ENCODE peak calls at places on chromosomes 3 and 15, in nine cellular contexts. Z, K, B, N, Y, F, S, I and R are unnamed samples.

GRCh38 chr15:74514039-74514438 is 27.0 kb upstream of the ARID3B start:
- DNase-seq in I (no peak), K (no peak), S (peak; percentile 79), Z (no peak), N (no peak), F (no peak), B (no peak), Y (no peak), R (no peak)

GRCh38 chr15:59741274-59741906 is 52.3 kb upstream of the BNIP2 start:
- DNase-seq in I (no peak), B (no peak), K (peak; percentile 74), Y (no peak), N (no peak), S (no peak), F (no peak), Z (no peak), R (peak; percentile 72)

GRCh38 chr3:191792580-191792979 is 331.6 kb downstream of the PYDC2 start:
- DNase-seq in S (no peak), N (no peak), Y (no peak), Z (no peak), B (no peak), K (no peak), I (no peak), F (no peak), R (no peak)

GRCh38 chr3:97994328-97994945 is 22.2 kb upstream of the RIOX2 start:
- DNase-seq in Z (no peak), B (no peak), N (no peak), I (no peak), Y (no peak), F (no peak), S (no peak), K (no peak), R (peak; percentile 72)

GRCh38 chr3:194300392-194300758 is 50.8 kb downstream of the CPN2 start:
- DNase-seq in K (peak; percentile 93), Z (no peak), N (no peak), I (no peak), Y (no peak), B (no peak), F (no peak), S (peak; percentile 39), R (no peak)

GRCh38 chr3:149480326-149481017 is 6.0 kb downstream of the TM4SF4 start:
- DNase-seq in Z (peak; percentile 73), I (peak; percentile 62), Y (peak; percentile 65), S (peak; percentile 91), N (peak; percentile 38), B (peak; percentile 90), F (peak; percentile 47), K (peak; percentile 88), R (peak; percentile 64)

GRCh38 chr3:152211655-152212054 is 57.1 kb upstream of the MBNL1 start:
- DNase-seq in B (no peak), F (no peak), N (no peak), I (no peak), S (peak; percentile 25), K (no peak), Y (no peak), Z (no peak), R (peak; percentile 85)

GRCh38 chr3:138862924-138863775 is 28.4 kb upstream of the PIK3CB start:
- DNase-seq in Y (peak; percentile 63), S (peak; percentile 76), N (no peak), K (peak; percentile 62), I (no peak), B (peak; percentile 53), F (no peak), Z (no peak), R (no peak)

GRCh38 chr15:92619380-92620101 is 36.0 kb downstream of the FAM174B start:
- DNase-seq in B (no peak), K (no peak), F (peak; percentile 41), N (no peak), Z (peak; percentile 37), I (no peak), Y (no peak), S (peak; percentile 28), R (peak; percentile 60)

GRCh38 chr3:136196401-136197158 is 445 bp upstream of the MSL2 start:
- DNase-seq in N (peak; percentile 100), B (peak; percentile 98), S (peak; percentile 100), F (peak; percentile 98), I (peak; percentile 99), Y (peak; percentile 100), Z (peak; percentile 100), K (peak; percentile 98), R (peak; percentile 99)

GRCh38 chr3:59040902-59041301 is 8.9 kb downstream of the CFAP20DC start:
- DNase-seq in S (peak; percentile 79), Z (peak; percentile 21), I (no peak), Y (no peak), N (no peak), F (no peak), B (no peak), K (no peak), R (no peak)

GRCh38 chr3:16004812-16005211 is 169.7 kb upstream of the GALNT15 start:
- DNase-seq in N (no peak), Y (no peak), F (no peak), S (no peak), B (no peak), K (no peak), Z (no peak), I (no peak), R (no peak)

GRCh38 chr15:68699881-68700394 is 120.8 kb downstream of the ANP32A start:
- DNase-seq in F (no peak), Z (no peak), B (no peak), I (no peak), N (no peak), K (no peak), S (no peak), Y (no peak), R (no peak)

GRCh38 chr15:65902373-65902772 is 33.1 kb downstream of the RAB11A start:
- DNase-seq in K (peak; percentile 31), F (no peak), S (peak; percentile 6), B (peak; percentile 40), Z (no peak), N (peak; percentile 78), I (no peak), Y (peak; percentile 78), R (peak; percentile 21)

GRCh38 chr3:23948761-23949160 is 3.7 kb downstream of the NR1D2 start:
- DNase-seq in K (no peak), Y (no peak), S (peak; percentile 51), I (no peak), N (no peak), Z (no peak), B (no peak), F (no peak), R (no peak)

GRCh38 chr15:80920271-80920699 is 69.3 kb downstream of the MESD start:
- DNase-seq in I (no peak), Y (no peak), K (no peak), Z (no peak), B (no peak), S (no peak), N (no peak), F (no peak), R (no peak)

GRCh38 chr15:77500986-77501385 is 80.3 kb downstream of the HMG20A start:
- DNase-seq in B (no peak), I (no peak), F (no peak), K (no peak), Z (no peak), Y (no peak), S (peak; percentile 77), N (no peak), R (no peak)

GRCh38 chr15:67114846-67115521 is 49.6 kb downstream of the SMAD3 start:
- DNase-seq in Y (no peak), Z (no peak), F (no peak), B (no peak), S (peak; percentile 56), I (no peak), N (no peak), K (no peak), R (no peak)

GRCh38 chr3:134817297-134817696 is 22.2 kb downstream of the EPHB1 start:
- DNase-seq in N (no peak), Z (no peak), K (no peak), B (no peak), S (no peak), F (no peak), Y (no peak), I (no peak), R (no peak)

GRCh38 chr3:51955893-51956770 is 951 bp downstream of the GPR62 start:
- DNase-seq in I (no peak), S (no peak), K (peak; percentile 91), B (peak; percentile 89), F (no peak), Z (no peak), Y (peak; percentile 56), N (peak; percentile 36), R (no peak)
- TF ChIP-seq CTCF in I (peak; percentile 44), S (peak; percentile 4), K (peak; percentile 68), B (no peak), F (peak; percentile 48), Z (peak; percentile 49), Y (peak; percentile 17), N (peak; percentile 59), R (no peak)

DNA sequence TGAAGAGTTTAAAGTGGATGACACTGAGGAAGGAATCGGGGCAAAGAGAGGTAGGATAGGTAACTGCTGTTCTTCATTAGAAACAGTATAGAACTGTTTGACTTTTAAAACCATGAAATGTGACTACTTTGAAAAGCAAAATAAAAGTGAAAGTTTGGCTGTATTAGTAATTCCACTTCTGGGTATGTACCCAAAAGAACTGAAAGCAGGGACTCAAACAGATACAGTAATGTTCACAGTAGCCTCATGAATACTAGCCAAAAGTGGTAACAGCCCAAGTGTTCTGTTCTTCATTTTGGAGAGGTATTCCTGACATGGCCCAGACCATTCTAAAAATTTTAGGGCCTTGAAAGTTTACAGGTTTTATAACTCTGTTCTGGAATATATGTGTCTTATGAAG is 1055.4 kb downstream of the TBL1XR1 start:
- DNase-seq in I (no peak), K (no peak), Y (no peak), Z (no peak), N (no peak), B (no peak), F (no peak), S (no peak), R (no peak)
- H3K4me3 ChIP-seq in I (no peak overlapping the region), K (no peak overlapping the region), Y (no peak overlapping the region), Z (no peak overlapping the region), N (no peak overlapping the region), B (no peak overlapping the region), F (no peak overlapping the region), S (no peak overlapping the region), R (no peak overlapping the region)

GRCh38 chr3:66656608-66657007 is 155.8 kb upstream of the LRIG1 start:
- DNase-seq in Z (no peak), F (no peak), K (no peak), S (no peak), I (no peak), N (no peak), B (no peak), Y (no peak), R (no peak)
- TF ChIP-seq CTCF in Z (no peak), F (no peak), K (no peak), S (no peak), I (no peak), N (no peak), B (no peak), Y (no peak), R (no peak)

DNA sequence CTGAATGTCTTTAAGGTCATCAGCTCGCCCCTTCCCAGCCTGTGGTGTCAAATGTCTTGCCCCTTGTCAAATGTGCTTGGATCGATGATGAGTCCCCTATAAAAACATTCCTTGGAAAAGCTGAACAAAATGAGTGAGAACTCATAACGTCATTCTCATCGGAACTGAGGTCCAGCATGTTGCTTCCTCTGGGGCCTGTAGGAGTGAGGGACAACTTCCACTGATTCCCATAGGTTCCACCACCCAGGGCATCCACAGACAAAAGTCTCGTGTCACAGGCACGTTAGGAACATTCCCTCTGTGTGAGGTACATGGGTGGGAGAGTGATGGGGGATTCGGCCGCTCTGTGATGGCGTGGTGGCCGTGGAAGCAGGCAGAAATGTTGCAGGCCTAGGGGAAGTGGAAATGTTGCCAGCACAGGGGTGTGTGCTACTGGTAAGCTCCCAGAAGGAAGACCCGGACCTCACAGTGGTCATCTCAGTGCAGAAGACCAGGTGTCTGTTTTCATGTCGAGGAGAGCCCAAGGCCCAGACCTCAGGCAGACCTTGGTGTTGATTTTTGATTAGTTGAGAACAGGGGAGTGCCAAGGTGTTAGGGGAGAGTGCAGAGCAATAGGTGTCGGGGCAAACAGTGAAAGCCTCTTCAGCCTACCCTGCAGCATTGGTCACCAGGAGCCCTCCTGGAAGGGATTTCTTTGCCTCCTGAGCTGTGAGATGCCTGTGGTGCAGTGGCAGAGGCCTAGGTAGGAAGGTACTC is 96.8 kb downstream of the SNRPN start:
- DNase-seq in I (no peak), N (no peak), K (no peak), S (no peak), Z (no peak), B (no peak), F (no peak), Y (peak; percentile 16), R (no peak)
- H3K4me3 ChIP-seq in I (no peak overlapping the region), N (no peak overlapping the region), K (no peak overlapping the region), S (no peak overlapping the region), Z (no peak overlapping the region), B (no peak overlapping the region), F (no peak overlapping the region), Y (no peak overlapping the region), R (no peak overlapping the region)